ENCODE peak calls at places on chromosomes 6 and 20, in five cellular contexts. Y is SK-N-SH; G is CD8-positive, alpha-beta T cell; T is brain microvascular endothelial cell; U is hepatocyte. L is an unnamed sample.

GRCh38 chr6:57193177-57193576 is 21.1 kb downstream of the BAG2 start:
- DNase-seq in Y (no peak), G (no peak), T (no peak), U (no peak), L (no peak)

GRCh38 chr20:57598060-57598459 is 22.2 kb downstream of the ZBP1 start:
- DNase-seq in Y (peak), G (no peak), T (no peak), U (no peak), L (no peak)

GRCh38 chr20:2382833-2383232 is 2.1 kb downstream of the TGM6 start:
- DNase-seq in Y (no peak), G (no peak), T (no peak), U (no peak), L (no peak)

GRCh38 chr6:14452567-14453527 is 335.3 kb downstream of the CD83 start:
- DNase-seq in Y (no peak), G (no peak), T (no peak), U (no peak), L (no peak)

GRCh38 chr6:83467620-83468036 is 36.8 kb upstream of the ME1 start:
- DNase-seq in Y (no peak), G (no peak), T (no peak), U (no peak), L (no peak)

GRCh38 chr20:46576774-46577395 is 26.4 kb upstream of the OCSTAMP start:
- DNase-seq in Y (no peak), G (no peak), T (no peak), U (no peak), L (no peak)

GRCh38 chr6:129730477-129731165 is 20.6 kb upstream of the ARHGAP18 start:
- DNase-seq in Y (no peak), G (no peak), T (no peak), U (peak), L (no peak)

GRCh38 chr20:39326050-39326449 is 363.9 kb downstream of the DHX35 start:
- DNase-seq in Y (no peak), G (no peak), T (no peak), U (no peak), L (no peak)

GRCh38 chr20:13105864-13106457 is 97.2 kb downstream of the SPTLC3 start:
- DNase-seq in Y (peak), G (no peak), T (peak), U (peak), L (no peak)

GRCh38 chr6:3306848-3307247 is 48.1 kb downstream of the PSMG4 start:
- DNase-seq in Y (peak), G (no peak), T (no peak), U (no peak), L (no peak)

DNA sequence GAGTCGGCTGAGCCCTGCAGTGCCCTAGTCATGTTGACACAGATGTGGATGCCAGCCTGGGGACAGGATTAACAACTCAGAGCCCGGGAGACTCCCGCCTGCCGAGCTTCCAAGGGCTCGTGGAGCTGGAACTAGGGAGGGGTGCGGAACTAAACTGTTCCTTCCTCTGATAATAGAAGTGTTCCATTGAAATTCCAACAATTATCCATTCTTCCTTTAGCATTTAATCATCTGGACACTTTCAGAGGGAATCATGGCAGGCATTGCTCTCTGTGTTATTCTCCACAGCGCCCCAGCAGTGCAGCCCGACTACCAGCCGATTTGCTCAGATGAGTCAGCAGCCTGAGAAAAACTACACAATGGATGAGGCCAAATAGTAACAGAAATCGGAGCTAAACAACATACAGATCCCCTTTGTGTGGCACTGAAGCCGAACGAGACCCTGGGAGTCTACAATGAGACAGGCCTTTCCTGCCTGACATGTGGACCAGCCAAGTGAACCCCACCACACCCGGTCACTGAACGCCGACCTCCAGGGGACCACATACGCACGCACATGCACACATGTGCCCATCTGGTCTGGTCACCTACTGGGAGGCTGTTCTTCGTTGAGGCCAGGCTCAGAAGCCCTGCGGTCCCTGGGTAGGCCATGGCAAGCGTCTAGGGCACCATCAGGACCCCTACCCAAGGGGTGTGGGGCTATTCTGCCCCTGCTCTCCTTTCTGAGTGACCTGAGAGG is 238.4 kb upstream of the AFDN start:
- DNase-seq in Y (no peak), G (no peak), T (peak), U (no peak), L (no peak)
- TF ChIP-seq CTCF in Y (no peak), G (no peak), T (peak), U (no peak), L (no peak)

GRCh38 chr6:31615748-31616147 is 714 bp downstream of the AIF1 start:
- DNase-seq in Y (no peak), G (no peak), T (no peak), U (peak), L (no peak)
- H3K4me3 ChIP-seq in Y (no peak), G (peak), T (no peak), U (no peak), L (no peak)

DNA sequence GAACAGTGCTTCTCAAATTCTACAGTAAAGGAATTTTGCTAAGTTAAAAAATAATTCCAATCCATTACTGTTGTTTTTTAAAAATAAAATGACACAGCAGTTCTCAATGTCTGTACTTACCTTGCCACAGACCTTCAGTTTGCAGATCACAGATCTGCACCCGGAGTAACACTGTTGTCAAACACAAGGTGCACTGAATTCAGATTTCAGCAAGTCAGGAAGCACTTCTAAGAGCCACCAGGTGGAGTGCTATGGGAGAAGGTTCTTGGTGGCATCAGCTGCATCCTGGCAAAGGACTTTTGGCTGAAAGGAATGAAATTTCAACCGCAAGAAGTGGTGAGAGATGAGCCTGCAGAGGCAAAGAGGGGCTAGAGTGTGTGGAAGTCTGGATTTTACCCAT is 17.4 kb downstream of the RSPH4A start:
- DNase-seq in Y (peak), G (no peak), T (no peak), U (peak), L (no peak)
- TF ChIP-seq CTCF in Y (peak), G (no peak), T (peak), U (no peak), L (peak)

DNA sequence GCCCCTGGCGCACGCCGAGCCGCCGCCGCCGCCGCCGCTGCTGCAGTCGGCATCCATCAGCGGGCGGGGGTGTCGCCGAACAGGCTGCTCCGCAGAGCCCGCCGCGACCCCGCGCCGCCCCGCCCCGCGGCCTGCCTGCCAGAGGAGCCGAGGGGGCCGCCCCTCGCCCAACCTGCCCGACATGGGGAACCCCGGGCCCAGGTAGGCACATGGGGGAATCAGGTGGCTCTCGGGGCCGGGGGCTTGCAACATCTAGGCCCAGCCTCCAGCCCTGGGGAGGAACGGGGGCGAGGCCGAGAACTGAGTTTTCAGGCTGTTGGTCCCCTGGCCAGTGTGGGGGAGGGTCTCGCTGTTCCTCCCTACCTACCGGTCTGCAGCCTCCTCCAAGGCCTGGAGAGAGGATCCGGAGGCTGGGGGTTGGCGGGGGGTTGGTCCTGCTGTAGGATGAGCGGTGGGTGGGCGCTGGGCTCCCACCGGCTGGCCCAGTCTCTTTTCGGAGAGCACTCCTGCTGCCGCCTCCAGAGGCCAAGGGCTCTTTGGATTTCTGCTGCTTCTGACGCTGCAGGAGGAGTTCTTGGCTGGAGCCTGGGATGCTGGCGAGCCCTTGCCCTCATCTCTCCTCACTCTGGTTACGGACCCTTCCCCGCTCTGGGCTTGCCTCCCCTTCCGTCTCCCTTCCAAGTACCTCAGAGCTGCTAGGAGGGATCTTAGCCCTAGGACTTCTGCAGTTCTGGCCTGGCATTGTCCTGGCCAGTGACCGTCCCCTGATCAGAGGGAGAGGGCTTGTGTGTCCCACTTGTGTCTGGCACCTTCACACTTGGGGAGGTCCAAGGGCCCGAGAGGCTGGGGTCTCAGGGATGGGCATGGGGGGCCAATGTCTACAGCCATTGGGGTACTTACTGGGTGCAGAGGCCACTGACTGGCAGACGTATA is at the start of gene EPB41L1:
- DNase-seq in Y (peak), G (no peak), T (no peak), U (peak), L (no peak)
- H3K4me3 ChIP-seq in Y (peak), G (peak), T (peak), U (peak), L (no peak)

GRCh38 chr6:38871745-38872568 is 156.8 kb downstream of the DNAH8 start:
- DNase-seq in Y (peak), G (peak), T (peak), U (peak), L (no peak)
- TF ChIP-seq CTCF in Y (peak), G (peak), T (peak), U (peak), L (peak)

GRCh38 chr20:36273414-36274247 is 32.5 kb upstream of the DLGAP4 start:
- DNase-seq in Y (peak), G (no peak), T (peak), U (no peak), L (no peak)
- H3K4me3 ChIP-seq in Y (no peak), G (no peak), T (no peak), U (no peak), L (no peak)

DNA sequence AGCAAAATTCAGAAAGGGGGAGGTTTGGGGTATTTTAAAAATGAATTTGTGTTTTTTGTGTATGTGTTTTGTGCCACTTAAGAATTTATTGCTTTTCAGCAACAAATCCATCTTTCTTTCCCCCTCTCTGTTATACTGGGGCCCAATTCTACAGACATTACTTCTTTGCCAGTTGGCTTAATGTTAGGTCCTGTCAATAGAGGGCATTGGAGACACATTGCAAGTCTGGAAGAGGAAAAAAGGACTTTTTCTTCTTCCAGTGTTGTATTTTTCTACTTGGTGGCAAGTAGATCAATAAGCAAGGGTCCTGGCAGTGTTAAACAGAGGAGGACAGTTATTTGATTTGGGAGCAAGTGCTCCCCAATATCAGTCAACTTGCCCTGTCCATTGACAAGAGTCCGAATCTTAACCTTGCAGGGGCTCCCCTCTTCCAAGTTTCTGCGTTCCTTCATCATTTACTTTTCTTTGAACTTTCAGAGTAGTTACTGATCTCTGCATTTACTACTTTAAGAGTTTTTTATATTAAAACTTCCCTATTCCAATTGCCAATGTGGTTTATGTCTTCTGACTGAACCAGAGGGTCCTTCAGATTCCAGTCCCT is 23.4 kb downstream of the SCML4 start:
- DNase-seq in Y (no peak), G (no peak), T (no peak), U (no peak), L (no peak)
- TF ChIP-seq CTCF in Y (peak), G (peak), T (peak), U (peak), L (peak)

DNA sequence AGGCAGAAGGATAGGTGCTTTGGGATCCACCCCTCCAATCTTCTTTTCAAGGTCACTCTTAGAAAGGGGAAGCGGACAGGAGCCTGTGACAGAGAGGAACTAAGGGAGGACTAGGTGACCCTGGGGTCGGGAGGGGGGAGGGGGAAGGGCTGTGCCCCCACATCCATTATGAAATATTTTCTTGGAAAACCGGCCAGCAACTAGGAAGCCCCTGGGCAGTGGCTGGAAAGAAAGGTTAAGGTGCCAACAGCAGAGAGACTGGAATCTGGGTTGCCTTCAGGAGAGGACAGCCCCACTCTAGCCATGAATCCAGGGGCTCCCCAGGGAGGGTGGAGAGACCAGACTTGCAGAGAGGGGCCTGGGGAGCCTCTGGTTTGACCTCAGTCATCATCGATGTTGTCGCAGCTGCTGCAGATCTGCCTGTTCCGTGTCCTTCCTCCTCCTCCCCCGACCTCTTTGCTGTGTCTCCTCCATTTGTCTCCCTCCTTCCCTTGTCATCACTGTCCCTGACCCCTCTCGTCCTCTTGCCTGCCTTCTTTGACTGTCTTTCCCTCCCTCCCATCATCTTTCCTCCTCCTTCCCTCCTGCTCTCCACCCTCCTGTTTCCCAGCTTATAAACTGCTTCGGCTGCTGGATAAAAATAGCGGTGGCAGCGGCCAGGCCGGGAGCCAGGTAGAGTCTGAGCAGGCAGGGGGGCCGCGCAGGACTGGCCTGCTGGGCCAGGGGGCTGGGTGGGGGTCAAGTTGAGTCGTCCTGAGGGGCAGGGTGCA is 3.2 kb downstream of the SLC29A1 start:
- DNase-seq in Y (no peak), G (no peak), T (no peak), U (no peak), L (no peak)
- H3K4me3 ChIP-seq in Y (no peak), G (no peak), T (no peak), U (no peak), L (no peak)

L was measured in GM12864.